ENCODE peak calls at places on chromosomes 16 and 17, in five cellular contexts. One of them, this sample, is unnamed. For H3K27me3, the result is how much of the 10 kb centered on the place peaks cover.

GRCh38 chr17:61323696-61324539 is 75.7 kb upstream of the TBX2 start:
- DNase-seq in GM06990: no peak
- DNase-seq in fibroblast of lung: no peak
- DNase-seq in lower lobe of right lung: no peak
- DNase-seq in CD8-positive, alpha-beta T cell: no peak
- DNase-seq in this sample: no peak

GRCh38 chr16:85221810-85222150 is 109.5 kb upstream of the CIBAR2 start:
- DNase-seq in GM06990: no peak
- DNase-seq in fibroblast of lung: no peak
- DNase-seq in lower lobe of right lung: no peak
- DNase-seq in CD8-positive, alpha-beta T cell: no peak
- DNase-seq in this sample: no peak

GRCh38 chr16:89172901-89173628 is 1.5 kb downstream of the CDH15 start:
- DNase-seq in GM06990: no peak
- DNase-seq in fibroblast of lung: no peak
- DNase-seq in lower lobe of right lung: no peak
- DNase-seq in CD8-positive, alpha-beta T cell: no peak
- DNase-seq in this sample: no peak

GRCh38 chr17:79790805-79791353 is 6.0 kb downstream of the CBX8 start:
- DNase-seq in GM06990: no peak
- DNase-seq in fibroblast of lung: no peak
- DNase-seq in lower lobe of right lung: no peak
- DNase-seq in CD8-positive, alpha-beta T cell: no peak
- DNase-seq in this sample: no peak

GRCh38 chr17:27475070-27475673 is 18.9 kb downstream of the KSR1 start:
- DNase-seq in GM06990: no peak
- DNase-seq in fibroblast of lung: no peak
- DNase-seq in lower lobe of right lung: no peak
- DNase-seq in CD8-positive, alpha-beta T cell: no peak
- DNase-seq in this sample: no peak

GRCh38 chr17:50900383-50900892 is 34.3 kb upstream of the TOB1 start:
- DNase-seq in GM06990: no peak
- DNase-seq in fibroblast of lung: no peak
- DNase-seq in lower lobe of right lung: no peak
- DNase-seq in CD8-positive, alpha-beta T cell: no peak
- DNase-seq in this sample: no peak

GRCh38 chr16:30472328-30472942 is at the start of gene ITGAL:
- DNase-seq in GM06990: peak
- DNase-seq in fibroblast of lung: no peak
- DNase-seq in lower lobe of right lung: peak
- DNase-seq in CD8-positive, alpha-beta T cell: peak
- DNase-seq in this sample: no peak

GRCh38 chr17:10304758-10305300 is 68.0 kb downstream of the MYH13 start:
- DNase-seq in GM06990: no peak
- DNase-seq in fibroblast of lung: no peak
- DNase-seq in lower lobe of right lung: no peak
- DNase-seq in CD8-positive, alpha-beta T cell: no peak
- DNase-seq in this sample: no peak

GRCh38 chr17:28972437-28972836 is 21.1 kb upstream of the PHF12 start:
- DNase-seq in GM06990: no peak
- DNase-seq in fibroblast of lung: no peak
- DNase-seq in lower lobe of right lung: no peak
- DNase-seq in CD8-positive, alpha-beta T cell: no peak
- DNase-seq in this sample: no peak

GRCh38 chr17:18951941-18952842 is at the start of gene SLC5A10:
- DNase-seq in GM06990: no peak
- DNase-seq in fibroblast of lung: no peak
- DNase-seq in lower lobe of right lung: no peak
- DNase-seq in CD8-positive, alpha-beta T cell: no peak
- DNase-seq in this sample: no peak

GRCh38 chr17:14737984-14738651 is 437.2 kb downstream of the HS3ST3B1 start:
- DNase-seq in GM06990: no peak
- DNase-seq in fibroblast of lung: peak
- DNase-seq in lower lobe of right lung: peak
- DNase-seq in CD8-positive, alpha-beta T cell: no peak
- DNase-seq in this sample: peak

GRCh38 chr16:30368122-30368791 is 2.0 kb downstream of the TBC1D10B start:
- DNase-seq in GM06990: no peak
- DNase-seq in fibroblast of lung: peak
- DNase-seq in lower lobe of right lung: no peak
- DNase-seq in CD8-positive, alpha-beta T cell: no peak
- DNase-seq in this sample: no peak

GRCh38 chr16:68265078-68265925 is 976 bp downstream of the SLC7A6 start:
- DNase-seq in GM06990: peak
- DNase-seq in fibroblast of lung: peak
- DNase-seq in lower lobe of right lung: peak
- DNase-seq in CD8-positive, alpha-beta T cell: peak
- DNase-seq in this sample: peak

GRCh38 chr16:56107944-56108583 is 83.2 kb upstream of the GNAO1 start:
- DNase-seq in GM06990: no peak
- DNase-seq in fibroblast of lung: no peak
- DNase-seq in lower lobe of right lung: no peak
- DNase-seq in CD8-positive, alpha-beta T cell: no peak
- DNase-seq in this sample: no peak

GRCh38 chr16:65570261-65570660 is 448.4 kb upstream of the CDH11 start:
- DNase-seq in GM06990: no peak
- DNase-seq in fibroblast of lung: peak
- DNase-seq in lower lobe of right lung: no peak
- DNase-seq in CD8-positive, alpha-beta T cell: no peak
- DNase-seq in this sample: no peak

GRCh38 chr17:66088173-66088572 is 103.8 kb downstream of the CEP112 start:
- DNase-seq in GM06990: no peak
- DNase-seq in fibroblast of lung: no peak
- DNase-seq in lower lobe of right lung: no peak
- DNase-seq in CD8-positive, alpha-beta T cell: no peak
- DNase-seq in this sample: no peak

GRCh38 chr16:71894229-71894920 is 956 bp upstream of the IST1 start:
- DNase-seq in GM06990: peak
- DNase-seq in fibroblast of lung: peak
- DNase-seq in lower lobe of right lung: peak
- DNase-seq in CD8-positive, alpha-beta T cell: peak
- DNase-seq in this sample: no peak

GRCh38 chr17:28982191-28982793 is 23.5 kb downstream of the SEZ6 start:
- DNase-seq in GM06990: peak
- DNase-seq in fibroblast of lung: no peak
- DNase-seq in lower lobe of right lung: no peak
- DNase-seq in CD8-positive, alpha-beta T cell: peak
- DNase-seq in this sample: no peak

GRCh38 chr17:6496116-6496481 is 51.8 kb downstream of the PIMREG start:
- DNase-seq in GM06990: no peak
- DNase-seq in fibroblast of lung: no peak
- DNase-seq in lower lobe of right lung: peak
- DNase-seq in CD8-positive, alpha-beta T cell: no peak
- DNase-seq in this sample: no peak

DNA sequence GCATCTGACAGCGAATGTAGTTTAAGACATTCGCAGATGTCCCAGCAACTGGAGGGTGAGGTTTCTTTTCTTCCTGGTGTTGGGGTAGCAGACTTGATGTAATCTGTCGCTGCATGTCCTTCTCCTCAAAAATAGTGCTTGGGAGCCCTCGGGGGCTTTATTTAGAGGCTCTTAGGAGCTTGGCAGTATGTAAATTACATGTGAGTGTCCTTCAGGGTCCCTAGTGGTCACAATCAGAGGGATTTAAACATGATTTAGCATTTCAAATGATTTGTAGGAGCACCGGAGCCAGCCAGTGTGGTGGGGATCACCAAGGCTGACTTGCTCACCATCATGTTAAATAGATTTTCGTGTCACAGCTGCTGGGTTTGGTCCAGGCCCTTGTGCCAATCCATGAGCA is 8.8 kb upstream of the SALL1 start:
- DNase-seq in GM06990: no peak
- DNase-seq in fibroblast of lung: no peak
- DNase-seq in lower lobe of right lung: no peak
- DNase-seq in CD8-positive, alpha-beta T cell: no peak
- DNase-seq in this sample: no peak
- TF ChIP-seq CTCF in GM06990: no peak
- TF ChIP-seq CTCF in fibroblast of lung: no peak
- TF ChIP-seq CTCF in lower lobe of right lung: no peak
- TF ChIP-seq CTCF in CD8-positive, alpha-beta T cell: no peak
- TF ChIP-seq CTCF in this sample: no peak

GRCh38 chr16:66660422-66661209 is 35.9 kb downstream of the CMTM4 start:
- DNase-seq in GM06990: no peak
- DNase-seq in fibroblast of lung: peak
- DNase-seq in lower lobe of right lung: peak
- DNase-seq in CD8-positive, alpha-beta T cell: no peak
- DNase-seq in this sample: peak
- H3K4me3 ChIP-seq in GM06990: no peak
- H3K4me3 ChIP-seq in fibroblast of lung: no peak
- H3K4me3 ChIP-seq in lower lobe of right lung: no peak
- H3K4me3 ChIP-seq in CD8-positive, alpha-beta T cell: no peak
- H3K4me3 ChIP-seq in this sample: no peak

DNA sequence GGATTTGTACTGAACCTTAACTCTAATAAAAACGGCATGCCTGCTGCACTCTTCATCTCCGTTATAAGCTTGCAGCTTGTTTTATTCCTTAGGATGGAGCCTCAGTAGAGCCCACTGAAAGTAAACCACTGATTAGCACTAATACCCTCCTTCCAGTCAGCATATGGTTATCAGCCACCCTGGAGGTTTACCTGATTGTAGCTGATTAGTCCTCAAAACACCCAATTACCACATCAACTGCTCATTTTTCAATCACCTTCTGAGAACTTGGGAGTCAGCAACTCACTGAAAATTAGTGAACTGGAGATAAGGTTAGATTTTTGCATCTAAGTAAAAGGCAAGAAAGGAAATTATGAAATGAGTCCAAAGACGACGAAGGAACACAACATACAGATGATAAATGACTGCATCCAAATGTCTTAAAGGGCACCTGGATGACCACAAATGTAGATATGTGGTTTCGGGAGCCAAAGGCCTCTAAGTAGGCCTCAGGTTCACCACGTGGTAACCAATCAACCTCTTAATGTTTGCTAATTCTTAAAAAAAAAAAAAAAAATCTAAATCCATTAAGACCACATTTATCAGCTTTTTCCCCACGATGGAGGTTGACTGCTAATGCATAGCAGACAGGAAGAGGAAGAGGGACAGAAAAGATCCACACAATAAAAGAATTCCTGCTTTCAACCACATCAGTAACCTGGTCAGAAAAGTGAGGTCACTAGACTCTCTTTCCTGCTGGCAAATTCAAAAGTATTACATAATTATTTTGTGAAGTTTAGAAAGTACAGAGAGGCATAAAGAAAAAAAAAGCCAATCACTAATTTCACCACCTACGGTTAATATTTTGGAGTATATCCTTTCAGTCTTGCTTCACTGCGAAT is 28.0 kb downstream of the DCUN1D3 start:
- DNase-seq in GM06990: no peak
- DNase-seq in fibroblast of lung: no peak
- DNase-seq in lower lobe of right lung: no peak
- DNase-seq in CD8-positive, alpha-beta T cell: no peak
- DNase-seq in this sample: no peak
- H3K27me3 ChIP-seq in GM06990: under half
- H3K27me3 ChIP-seq in fibroblast of lung: under half
- H3K27me3 ChIP-seq in lower lobe of right lung: under half
- H3K27me3 ChIP-seq in CD8-positive, alpha-beta T cell: under half
- H3K27me3 ChIP-seq in this sample: under half

DNA sequence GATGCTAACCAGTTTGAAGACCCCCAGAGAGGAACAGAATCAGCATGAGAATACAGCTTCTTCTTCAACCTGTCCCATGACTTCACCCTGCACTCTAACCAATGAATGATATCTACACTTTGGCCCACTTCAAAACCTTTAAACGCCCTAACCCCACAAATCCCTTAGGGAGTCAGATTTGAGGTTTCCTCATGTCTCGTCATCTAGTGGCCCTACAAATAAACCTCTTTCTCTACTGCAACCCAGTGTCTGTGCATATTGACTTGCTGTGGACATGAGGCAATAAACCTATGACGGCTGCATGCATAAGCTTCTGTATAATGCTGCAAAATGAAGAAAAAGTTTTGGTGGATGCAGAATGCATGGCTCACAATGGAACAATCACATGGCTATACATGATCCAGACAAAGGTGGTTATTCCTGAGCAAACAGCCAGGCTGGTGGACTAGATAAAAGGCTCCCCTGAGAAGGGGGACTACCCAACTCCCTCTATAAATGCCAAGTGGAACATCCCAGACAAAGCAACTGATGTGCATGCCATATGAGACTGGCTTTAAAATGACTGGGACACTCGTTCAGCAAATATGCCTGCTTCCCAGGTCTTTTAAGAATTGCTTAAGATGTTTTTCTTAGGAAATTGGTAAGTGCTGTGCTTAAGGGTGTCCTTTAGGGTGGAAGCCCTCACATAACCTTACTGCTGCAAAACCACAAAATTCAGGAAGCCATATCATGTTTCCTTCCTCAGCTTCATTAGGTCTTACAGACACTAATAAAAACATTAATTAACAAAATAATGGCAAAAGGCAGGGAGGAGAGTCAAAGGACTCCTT is 12.2 kb downstream of the N4BP1 start:
- DNase-seq in GM06990: no peak
- DNase-seq in fibroblast of lung: peak
- DNase-seq in lower lobe of right lung: no peak
- DNase-seq in CD8-positive, alpha-beta T cell: no peak
- DNase-seq in this sample: no peak
- TF ChIP-seq CTCF in GM06990: no peak
- TF ChIP-seq CTCF in fibroblast of lung: no peak
- TF ChIP-seq CTCF in lower lobe of right lung: no peak
- TF ChIP-seq CTCF in CD8-positive, alpha-beta T cell: no peak
- TF ChIP-seq CTCF in this sample: no peak

DNA sequence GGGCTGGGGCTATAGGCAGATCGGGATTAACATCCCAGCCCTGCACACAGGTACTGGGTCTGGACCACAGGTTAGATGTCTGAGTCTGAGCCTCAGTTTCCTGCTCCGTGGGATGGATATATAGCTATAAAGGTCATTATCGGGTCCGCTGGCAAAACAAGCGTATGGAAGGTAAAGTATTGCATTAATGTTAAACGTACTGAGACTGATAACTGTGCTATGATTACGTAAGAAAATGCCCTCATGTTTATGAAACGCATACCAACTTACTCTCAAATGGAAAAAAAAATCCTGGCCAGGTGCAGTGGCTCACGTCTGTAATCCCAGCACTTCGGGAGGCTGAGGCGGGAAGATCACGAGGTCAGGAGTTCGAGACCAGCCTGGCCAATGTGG is 135.2 kb downstream of the CCDC182 start:
- DNase-seq in GM06990: no peak
- DNase-seq in fibroblast of lung: no peak
- DNase-seq in lower lobe of right lung: no peak
- DNase-seq in CD8-positive, alpha-beta T cell: no peak
- DNase-seq in this sample: no peak
- H3K4me3 ChIP-seq in GM06990: no peak
- H3K4me3 ChIP-seq in fibroblast of lung: no peak
- H3K4me3 ChIP-seq in lower lobe of right lung: no peak
- H3K4me3 ChIP-seq in CD8-positive, alpha-beta T cell: no peak
- H3K4me3 ChIP-seq in this sample: no peak

GRCh38 chr16:54283735-54284318 is 2.8 kb downstream of the IRX3 start:
- DNase-seq in GM06990: no peak
- DNase-seq in fibroblast of lung: no peak
- DNase-seq in lower lobe of right lung: no peak
- DNase-seq in CD8-positive, alpha-beta T cell: no peak
- DNase-seq in this sample: no peak
- H3K27me3 ChIP-seq in GM06990: under half
- H3K27me3 ChIP-seq in fibroblast of lung: half or more
- H3K27me3 ChIP-seq in lower lobe of right lung: half or more
- H3K27me3 ChIP-seq in CD8-positive, alpha-beta T cell: under half
- H3K27me3 ChIP-seq in this sample: under half

This sample was measured in BJ.